ENCODE peak calls at places on chromosomes 12 and 14, in four cellular contexts. P is HCT116, F is suprapubic skin, V is heart left ventricle. U is an unnamed sample.

GRCh38 chr12:104454997-104455396 is 1.8 kb upstream of the CHST11 start:
- DNase-seq in P (peak), F (no peak), V (no peak), U (no peak)

GRCh38 chr12:12735301-12735700 is 18.1 kb downstream of the CDKN1B start:
- DNase-seq in P (no peak), F (no peak), V (no peak), U (no peak)

GRCh38 chr12:124752437-124753229 is 111.0 kb downstream of the SCARB1 start:
- DNase-seq in P (no peak), F (no peak), V (no peak), U (no peak)

GRCh38 chr12:43428088-43428600 is 123.9 kb downstream of the ADAMTS20 start:
- DNase-seq in P (no peak), F (no peak), V (no peak), U (no peak)

GRCh38 chr14:90398315-90398811 is 1.5 kb downstream of the CALM1 start:
- DNase-seq in P (no peak), F (peak), V (peak), U (no peak)

GRCh38 chr12:57569858-57570257 is 20.0 kb downstream of the KIF5A start:
- DNase-seq in P (no peak), F (no peak), V (no peak), U (no peak)

GRCh38 chr14:28661171-28661772 is 105.3 kb upstream of the FOXG1 start:
- DNase-seq in P (no peak), F (no peak), V (no peak), U (no peak)

GRCh38 chr12:124005736-124006581 is 32.9 kb downstream of the ZNF664 start:
- DNase-seq in P (no peak), F (no peak), V (no peak), U (no peak)

GRCh38 chr14:59768855-59769254 is 101.7 kb downstream of the RTN1 start:
- DNase-seq in P (no peak), F (no peak), V (no peak), U (no peak)

GRCh38 chr12:86719381-86719780 is 463.2 kb upstream of the MGAT4C start:
- DNase-seq in P (no peak), F (no peak), V (no peak), U (no peak)

GRCh38 chr14:37655418-37655817 is 60.0 kb downstream of the TTC6 start:
- DNase-seq in P (peak), F (no peak), V (no peak), U (no peak)

GRCh38 chr14:74660167-74660566 is 48.1 kb upstream of the LTBP2 start:
- DNase-seq in P (no peak), F (no peak), V (no peak), U (no peak)

GRCh38 chr14:90580381-90581335 is 183.8 kb downstream of the CALM1 start:
- DNase-seq in P (no peak), F (no peak), V (no peak), U (no peak)

GRCh38 chr14:77123381-77124344 is 17.9 kb downstream of the ZDHHC22 start:
- DNase-seq in P (peak), F (peak), V (no peak), U (peak)

GRCh38 chr14:36513012-36513420 is 7.0 kb downstream of the NKX2-1 start:
- DNase-seq in P (no peak), F (no peak), V (no peak), U (no peak)

GRCh38 chr12:111953455-111953854 is 59.5 kb downstream of the TMEM116 start:
- DNase-seq in P (no peak), F (no peak), V (no peak), U (no peak)

GRCh38 chr14:55814064-55814463 is 234.1 kb downstream of the KTN1 start:
- DNase-seq in P (no peak), F (no peak), V (no peak), U (no peak)

GRCh38 chr12:112869778-112870177 is 37.0 kb upstream of the OAS1 start:
- DNase-seq in P (no peak), F (no peak), V (no peak), U (no peak)

GRCh38 chr12:7373226-7373625 is 69.4 kb downstream of the ACSM4 start:
- DNase-seq in P (no peak), F (no peak), V (no peak), U (no peak)

GRCh38 chr12:11901687-11902524 is 168.8 kb upstream of the BCL2L14 start:
- DNase-seq in P (no peak), F (no peak), V (no peak), U (no peak)

GRCh38 chr12:131085125-131085815 is 131.6 kb downstream of the ADGRD1 start:
- DNase-seq in P (no peak), F (peak), V (peak), U (peak)

GRCh38 chr14:90424686-90425255 is 27.9 kb downstream of the CALM1 start:
- DNase-seq in P (no peak), F (no peak), V (no peak), U (no peak)

GRCh38 chr14:31024577-31025334 is 693 bp upstream of the AP4S1 start:
- DNase-seq in P (no peak), F (no peak), V (no peak), U (no peak)

GRCh38 chr14:98957211-98958047 is 314.6 kb downstream of the BCL11B start:
- DNase-seq in P (no peak), F (peak), V (no peak), U (peak)

GRCh38 chr12:9762369-9762768 is 1.7 kb upstream of the CD69 start:
- DNase-seq in P (no peak), F (no peak), V (no peak), U (no peak)

GRCh38 chr12:68839183-68840147 is 31.5 kb downstream of the MDM2 start:
- DNase-seq in P (no peak), F (no peak), V (no peak), U (no peak)

GRCh38 chr14:34138175-34138574 is 187.3 kb upstream of the EGLN3 start:
- DNase-seq in P (no peak), F (no peak), V (no peak), U (no peak)

GRCh38 chr12:24226745-24227350 is 277.4 kb upstream of the SOX5 start:
- DNase-seq in P (no peak), F (no peak), V (no peak), U (no peak)

GRCh38 chr12:1130164-1130563 is 139.1 kb downstream of the ERC1 start:
- DNase-seq in P (peak), F (no peak), V (no peak), U (no peak)

GRCh38 chr12:42135264-42135814 is 9.3 kb downstream of the GXYLT1 start:
- DNase-seq in P (no peak), F (no peak), V (no peak), U (no peak)

GRCh38 chr12:44193281-44193680 is 357.4 kb downstream of the TMEM117 start:
- DNase-seq in P (no peak), F (no peak), V (no peak), U (no peak)

GRCh38 chr12:82937151-82937550 is 250.4 kb downstream of the TMTC2 start:
- DNase-seq in P (no peak), F (no peak), V (no peak), U (no peak)

DNA sequence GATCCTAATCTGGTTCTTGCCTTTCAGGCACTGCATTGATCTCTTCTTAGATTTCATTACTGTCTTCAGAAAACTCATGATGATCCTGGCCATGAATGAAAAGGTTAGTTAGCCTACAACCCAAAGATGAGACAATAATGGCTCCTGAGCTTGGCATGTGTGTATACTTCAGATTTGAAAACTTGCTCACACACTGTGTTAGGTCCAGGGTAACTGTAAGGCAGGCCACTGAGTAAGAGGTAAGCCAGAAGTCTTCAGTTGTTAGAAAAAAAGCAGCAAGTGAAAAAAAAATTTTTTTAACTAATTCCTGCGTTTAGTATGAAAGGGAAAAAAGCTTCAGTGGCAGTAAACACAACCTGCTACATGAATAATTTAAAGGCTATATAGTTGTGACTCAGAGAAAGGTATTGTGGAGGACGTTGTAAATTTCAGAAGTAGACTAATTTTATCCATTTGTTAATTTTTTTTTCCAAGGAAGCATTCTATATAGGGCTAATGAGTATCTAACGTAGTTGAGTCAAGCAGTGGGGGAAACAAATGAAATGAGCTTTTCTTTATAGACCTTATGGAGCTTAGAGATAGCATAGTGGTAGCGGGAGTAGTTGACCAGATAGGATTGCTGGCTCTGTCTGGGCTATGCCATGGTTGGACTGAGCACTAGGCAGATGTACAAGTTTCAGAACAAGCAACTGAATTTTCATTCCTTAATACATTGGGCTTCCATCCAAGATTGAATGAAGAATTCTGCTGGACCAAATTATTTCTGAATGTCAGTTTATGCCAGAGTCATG is 20.5 kb downstream of the TMBIM6 start:
- DNase-seq in P (no peak), F (no peak), V (no peak), U (no peak)
- H3K27ac ChIP-seq in P (no peak), F (no peak), V (no peak), U (peak)

GRCh38 chr14:24216345-24216699 is 456 bp upstream of the MDP1 start:
- DNase-seq in P (no peak), F (no peak), V (no peak), U (no peak)
- H3K4me3 ChIP-seq in P (peak), F (peak), V (peak), U (peak)

GRCh38 chr14:102785598-102785963 is 8.3 kb downstream of the TRAF3 start:
- DNase-seq in P (no peak), F (no peak), V (no peak), U (no peak)

GRCh38 chr14:102782974-102783373 is 5.7 kb downstream of the TRAF3 start:
- DNase-seq in P (no peak), F (no peak), V (no peak), U (no peak)

GRCh38 chr14:102781063-102781462 is 3.8 kb downstream of the TRAF3 start:
- DNase-seq in P (no peak), F (no peak), V (no peak), U (no peak)

GRCh38 chr14:102786758-102787157 is 9.5 kb downstream of the TRAF3 start:
- DNase-seq in P (no peak), F (no peak), V (no peak), U (no peak)

DNA sequence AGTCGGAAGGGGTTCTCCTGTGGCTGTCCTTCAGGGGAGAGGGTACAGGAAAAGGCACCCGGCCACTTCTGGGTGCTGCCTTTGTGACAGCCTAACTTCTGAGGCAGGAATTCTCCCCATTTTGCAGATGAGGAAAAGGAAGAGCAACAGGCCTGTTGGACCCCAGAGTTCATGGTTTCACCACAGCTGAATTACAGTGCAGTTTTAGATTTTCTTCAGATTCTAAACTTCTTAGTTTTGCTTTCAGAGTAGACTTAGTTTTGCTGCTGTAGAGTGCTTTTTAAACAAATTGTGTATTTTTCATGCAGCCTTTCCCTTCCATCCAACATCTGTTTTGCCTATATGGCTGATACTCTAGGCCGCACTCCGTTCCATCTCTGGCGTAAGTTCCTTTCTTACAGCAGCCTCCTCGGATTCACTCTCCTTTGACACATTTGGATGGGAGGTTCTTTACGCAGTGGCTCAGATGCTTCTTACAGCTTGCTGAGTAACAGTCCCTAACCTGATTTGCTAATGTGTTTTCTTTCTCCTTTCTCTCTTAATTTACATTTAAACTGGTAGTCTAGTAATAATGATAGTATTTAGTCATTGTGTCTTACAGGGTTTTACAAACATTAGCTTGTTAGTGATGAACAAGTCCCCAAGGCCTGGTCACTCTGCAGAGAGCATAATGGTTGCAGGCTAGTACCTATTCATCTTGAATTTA is 7.8 kb downstream of the TRAF3 start:
- DNase-seq in P (no peak), F (no peak), V (no peak), U (no peak)
- H3K27ac ChIP-seq in P (no peak), F (no peak), V (no peak), U (no peak)

DNA sequence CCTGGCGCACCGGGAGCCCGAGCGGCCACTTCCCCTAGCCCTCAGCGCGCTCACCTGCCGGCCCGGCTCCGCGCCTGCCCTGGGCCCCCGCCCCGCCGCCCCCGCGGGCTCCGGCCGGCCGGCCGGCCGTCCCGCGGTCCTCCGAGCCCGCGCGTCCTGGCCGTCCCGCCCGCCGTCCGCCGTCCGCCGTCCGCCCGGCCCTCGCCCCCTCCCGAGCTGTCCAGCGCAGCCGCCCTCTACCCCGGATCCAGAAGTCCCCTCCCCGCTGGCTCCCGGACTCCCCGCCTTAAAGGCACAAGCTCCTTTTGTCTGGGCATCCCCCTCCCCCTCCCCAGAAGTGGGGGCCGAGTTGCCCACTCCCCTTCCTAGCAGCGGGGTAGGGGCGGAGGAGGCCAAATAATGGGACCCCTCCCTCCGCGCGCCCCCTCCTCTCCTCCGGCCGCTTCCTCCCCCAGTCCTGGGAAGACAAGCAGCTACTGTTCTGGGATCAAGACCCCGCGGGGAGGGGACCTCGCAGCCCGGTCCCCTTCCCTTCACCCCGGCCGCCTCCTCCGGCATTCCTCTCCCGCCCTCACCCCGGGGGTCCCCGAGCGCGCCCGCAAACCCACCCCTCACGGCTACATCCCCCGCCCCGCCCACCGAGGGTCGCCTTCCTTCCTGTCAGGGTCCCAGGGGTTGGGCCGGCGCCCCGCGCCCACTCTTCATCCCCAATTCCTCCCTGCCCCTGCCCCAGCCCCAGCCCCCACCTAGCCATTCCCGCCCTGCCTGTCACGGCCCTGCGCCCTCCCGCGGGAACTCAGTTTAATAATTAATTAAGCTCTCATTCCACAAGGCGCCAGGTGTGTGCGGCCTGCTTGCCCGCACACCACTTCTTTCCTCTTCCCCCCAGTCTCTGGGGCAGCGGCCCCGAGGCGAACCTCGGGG is at the start of gene ADCY6:
- DNase-seq in P (peak), F (peak), V (peak), U (peak)
- H3K4me3 ChIP-seq in P (peak), F (peak), V (peak), U (peak)

DNA sequence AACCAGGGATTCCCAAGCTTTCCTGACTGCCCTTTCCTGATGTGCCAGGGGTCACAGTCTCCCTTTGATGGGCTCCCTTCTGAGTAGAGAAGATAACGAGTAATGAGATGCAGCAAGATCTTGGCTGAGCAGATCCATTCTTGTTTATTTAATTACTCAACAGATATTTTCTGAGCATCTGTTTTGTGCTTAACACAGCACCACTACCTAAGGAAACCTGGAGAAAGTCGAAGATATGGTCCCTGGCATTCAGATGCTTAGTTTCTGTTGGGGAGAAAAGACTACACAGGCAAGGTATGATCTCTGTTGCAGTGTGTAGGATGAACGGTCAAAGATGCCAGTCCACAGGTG is 3.9 kb downstream of the AJUBA start:
- DNase-seq in P (no peak), F (no peak), V (no peak), U (no peak)
- H3K27ac ChIP-seq in P (peak), F (peak), V (peak), U (peak)

GRCh38 chr12:54045868-54046529 is 7.6 kb upstream of the HOXC4 start:
- DNase-seq in P (no peak), F (peak), V (no peak), U (no peak)

GRCh38 chr12:54046809-54047159 is 6.9 kb upstream of the HOXC4 start:
- DNase-seq in P (no peak), F (peak), V (no peak), U (no peak)

GRCh38 chr12:54048694-54049093 is 4.9 kb upstream of the HOXC4 start:
- DNase-seq in P (no peak), F (no peak), V (no peak), U (no peak)

GRCh38 chr12:54047964-54048303 is 5.7 kb upstream of the HOXC4 start:
- DNase-seq in P (no peak), F (no peak), V (no peak), U (no peak)

GRCh38 chr12:54047160-54047963 is 6.3 kb upstream of the HOXC4 start:
- DNase-seq in P (no peak), F (no peak), V (no peak), U (no peak)
- H3K4me3 ChIP-seq in P (no peak), F (no peak), V (peak), U (peak)

DNA sequence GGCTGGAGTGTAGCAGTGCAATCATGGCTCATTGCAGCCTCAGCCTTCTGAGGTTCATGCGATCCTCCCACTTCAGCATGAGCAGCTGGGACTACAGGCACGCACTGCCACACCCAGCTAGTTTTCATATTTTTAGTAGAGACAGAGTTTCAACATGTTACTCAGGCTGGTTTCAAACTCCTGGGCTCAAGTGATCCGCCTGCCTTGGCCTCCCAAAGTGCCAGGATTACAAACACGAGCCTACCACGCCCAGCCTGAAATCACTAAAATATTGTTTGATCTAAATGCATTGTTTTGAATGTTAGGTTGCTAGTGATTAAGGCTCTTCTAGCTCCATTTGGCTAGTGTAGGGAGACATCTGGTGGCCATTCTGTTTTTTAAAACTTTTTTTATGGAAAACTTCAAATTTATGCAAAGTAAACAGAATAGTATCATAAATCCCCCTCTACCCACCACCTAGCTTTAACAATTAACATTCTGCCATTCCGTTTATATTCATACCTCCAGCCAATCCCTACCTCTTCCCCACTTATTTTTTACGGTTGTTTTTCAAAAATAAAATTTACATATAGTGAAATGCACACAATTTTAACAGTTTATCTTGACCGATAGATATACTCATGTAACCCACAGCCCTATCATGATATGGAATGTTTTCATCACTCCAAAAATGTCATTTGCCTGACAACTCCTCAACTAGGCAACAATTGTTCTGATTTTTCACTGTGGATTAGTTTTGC is 37.8 kb downstream of the MYO1H start:
- DNase-seq in P (peak), F (peak), V (no peak), U (no peak)
- H3K27ac ChIP-seq in P (no peak), F (no peak), V (no peak), U (peak)